ENCODE peak calls at places on chromosomes 5 and 9, in four cellular contexts. G, M, Q and P are unnamed samples.

GRCh38 chr5:54553659-54554207 is 36.2 kb downstream of the SNX18 start:
- DNase-seq in Q (no peak), M (no peak), G (no peak), P (no peak)

GRCh38 chr5:54529565-54529964 is 12.0 kb downstream of the SNX18 start:
- DNase-seq in M (no peak), G (no peak), Q (no peak), P (no peak)

GRCh38 chr5:122515709-122516431 is 203.8 kb downstream of the SNCAIP start:
- DNase-seq in G (no peak), M (peak), Q (no peak), P (no peak)

GRCh38 chr5:82664711-82665110 is 386.6 kb upstream of the RPS23 start:
- DNase-seq in M (no peak), Q (no peak), G (no peak), P (no peak)

GRCh38 chr5:77791926-77792325 is 15.8 kb upstream of the TBCA start:
- DNase-seq in M (no peak), G (no peak), Q (no peak), P (no peak)

GRCh38 chr5:160475864-160476438 is 54.3 kb downstream of the PTTG1 start:
- DNase-seq in Q (no peak), M (no peak), G (no peak), P (no peak)

GRCh38 chr5:30937070-30937469 is 256.4 kb upstream of the CDH6 start:
- DNase-seq in G (no peak), Q (no peak), M (no peak), P (no peak)

GRCh38 chr9:117917873-117918272 is 213.7 kb downstream of the TLR4 start:
- DNase-seq in G (no peak), Q (no peak), M (no peak), P (no peak)

GRCh38 chr9:90698874-90699440 is 56.3 kb upstream of the DIRAS2 start:
- DNase-seq in M (no peak), Q (no peak), G (no peak), P (no peak)

GRCh38 chr5:55320571-55320970 is 12.8 kb downstream of the MTREX start:
- DNase-seq in M (no peak), Q (no peak), G (no peak), P (no peak)

GRCh38 chr9:12889402-12890106 is 114.7 kb downstream of the LURAP1L start:
- DNase-seq in Q (no peak), M (no peak), G (no peak), P (no peak)

GRCh38 chr5:68533571-68534051 is 318.1 kb downstream of the PIK3R1 start:
- DNase-seq in G (no peak), M (no peak), Q (no peak), P (no peak)

GRCh38 chr5:75010838-75011237 is 41.5 kb downstream of the GCNT4 start:
- DNase-seq in Q (no peak), G (no peak), M (no peak), P (no peak)

GRCh38 chr9:994005-994404 is 17.6 kb downstream of the DMRT3 start:
- DNase-seq in G (no peak), M (no peak), Q (no peak), P (no peak)

GRCh38 chr9:12849486-12850010 is 74.7 kb downstream of the LURAP1L start:
- DNase-seq in Q (no peak), M (no peak), G (no peak), P (no peak)

GRCh38 chr9:29640507-29640906 is 2067.2 kb upstream of the C9orf72 start:
- DNase-seq in G (no peak), M (no peak), Q (no peak), P (no peak)

GRCh38 chr5:132272341-132273210 is 15.1 kb downstream of the PDLIM4 start:
- DNase-seq in M (peak), Q (peak), G (peak), P (peak)

GRCh38 chr9:82332018-82332773 is 343.6 kb downstream of the SPATA31D1 start:
- DNase-seq in G (no peak), M (peak), Q (no peak), P (no peak)

GRCh38 chr9:3746296-3747275 is 220.8 kb upstream of the RFX3 start:
- DNase-seq in M (peak), G (no peak), Q (no peak), P (no peak)

GRCh38 chr5:169577966-169578365 is 5.6 kb upstream of the SPDL1 start:
- DNase-seq in M (peak), Q (no peak), G (no peak), P (no peak)

GRCh38 chr5:10456583-10457562 is 15.2 kb downstream of the ROPN1L start:
- DNase-seq in M (peak), G (no peak), Q (no peak), P (no peak)

GRCh38 chr9:91285729-91286353 is 75.9 kb downstream of the AUH start:
- DNase-seq in Q (no peak), G (no peak), M (no peak), P (no peak)

GRCh38 chr9:120616961-120617636 is 37.1 kb upstream of the CDK5RAP2 start:
- DNase-seq in M (no peak), G (no peak), Q (no peak), P (no peak)

GRCh38 chr9:120377268-120378150 is 202.5 kb downstream of the CDK5RAP2 start:
- DNase-seq in Q (no peak), M (no peak), G (no peak), P (no peak)

GRCh38 chr5:137752873-137753226 is 1.3 kb downstream of the HNRNPA0 start:
- DNase-seq in Q (peak), M (no peak), G (no peak), P (no peak)

DNA sequence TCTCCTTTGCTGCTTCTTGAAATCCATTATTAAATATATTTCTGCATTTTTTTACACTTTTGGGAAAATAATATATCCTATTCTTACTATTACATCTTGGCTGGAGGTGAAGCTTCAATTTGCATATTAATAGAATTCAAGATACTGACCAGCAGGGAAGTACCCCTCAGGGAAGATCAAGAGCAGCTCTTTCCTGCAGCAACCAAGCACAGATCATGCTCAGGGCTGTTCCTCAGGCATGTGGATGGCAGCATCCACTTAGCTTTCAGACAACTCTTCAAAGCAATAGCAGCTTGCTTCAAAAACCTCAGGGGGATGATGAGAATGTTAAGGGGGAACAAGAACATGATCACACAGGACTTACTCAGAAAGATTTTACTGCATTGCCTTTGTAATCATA is 731.8 kb downstream of the SEMA5A start:
- DNase-seq in Q (no peak), G (no peak), M (no peak), P (no peak)
- TF ChIP-seq CTCF in Q (no peak), G (no peak), M (no peak), P (no peak)

GRCh38 chr9:122001491-122002201 is 91.5 kb downstream of the TTLL11 start:
- DNase-seq in M (peak), G (no peak), Q (peak), P (no peak)

GRCh38 chr9:122004589-122004988 is 88.5 kb downstream of the TTLL11 start:
- DNase-seq in M (no peak), Q (no peak), G (no peak), P (no peak)

GRCh38 chr9:122007837-122008236 is 85.3 kb downstream of the TTLL11 start:
- DNase-seq in Q (no peak), G (no peak), M (no peak), P (no peak)

GRCh38 chr9:122008559-122008958 is 84.5 kb downstream of the TTLL11 start:
- DNase-seq in M (no peak), Q (no peak), G (no peak), P (no peak)

DNA sequence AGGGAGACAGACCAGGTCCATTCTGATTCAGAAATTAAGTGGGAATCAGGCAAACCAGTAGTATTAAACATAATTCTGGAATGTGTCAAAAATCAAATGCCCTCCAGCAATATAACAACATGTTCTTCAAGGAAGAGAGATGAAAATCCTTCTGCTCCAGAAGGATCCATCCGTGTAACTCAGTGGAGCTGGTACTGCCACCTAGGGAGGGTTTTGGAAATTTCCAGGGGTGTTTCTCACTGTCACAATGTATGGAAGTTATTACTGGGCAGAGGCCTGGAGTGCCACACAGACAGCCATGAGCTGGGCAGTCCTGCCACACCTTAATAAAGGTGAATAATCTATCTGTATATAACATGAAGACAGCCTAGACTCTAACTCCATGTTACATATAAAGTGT is 87.5 kb downstream of the TTLL11 start:
- DNase-seq in M (peak), Q (no peak), G (no peak), P (no peak)
- TF ChIP-seq CTCF in M (peak), Q (peak), G (no peak), P (no peak)

GRCh38 chr9:134496413-134497282 is 145.0 kb upstream of the COL5A1 start:
- DNase-seq in Q (no peak), M (peak), G (no peak), P (no peak)
- TF ChIP-seq CTCF in Q (no peak), M (no peak), G (no peak), P (no peak)

DNA sequence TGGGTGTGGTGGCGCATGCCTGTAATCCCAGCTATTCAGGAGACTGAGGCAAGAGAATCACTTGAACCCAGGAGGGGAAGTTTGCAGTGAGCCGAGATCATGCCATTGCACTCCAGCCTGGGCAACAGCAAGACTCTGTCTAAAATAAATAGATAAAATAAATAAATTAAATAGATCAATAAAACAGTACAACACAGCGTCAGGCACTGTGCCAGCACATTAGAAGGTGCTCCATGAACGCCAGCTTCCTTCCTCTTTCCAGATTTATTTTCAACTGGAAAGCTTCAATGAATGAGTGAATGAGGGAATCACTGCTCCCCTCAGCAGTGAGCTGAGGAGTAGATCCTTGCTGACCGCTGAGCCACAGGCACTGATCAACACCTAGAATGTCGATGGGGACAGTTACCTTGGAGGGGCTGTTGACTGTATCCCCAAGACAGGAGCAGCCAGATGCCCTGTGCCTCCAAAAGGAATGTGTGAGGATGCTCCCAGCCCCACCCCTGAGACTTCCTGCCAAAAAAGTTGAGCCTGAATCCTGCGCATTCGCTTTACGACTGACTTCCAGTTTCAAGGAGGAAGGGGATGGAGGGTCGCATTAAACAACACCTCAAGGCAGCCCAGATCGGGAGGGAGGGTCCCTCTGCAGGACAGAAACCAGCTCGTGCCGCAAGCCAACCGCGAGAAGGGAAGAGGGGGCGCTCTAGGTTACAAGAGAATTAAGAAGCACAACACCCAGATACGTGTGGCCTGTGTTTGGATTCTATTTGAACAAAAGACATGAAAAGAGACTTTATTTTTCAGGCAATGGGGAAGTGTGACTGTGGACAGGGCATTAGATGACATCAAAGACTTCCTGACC is 54.0 kb upstream of the CNOT6 start:
- DNase-seq in M (no peak), Q (no peak), G (no peak), P (no peak)
- TF ChIP-seq CTCF in M (no peak), Q (no peak), G (no peak), P (no peak)